ENCODE peak calls at places on chromosomes 12 and 14, in four cellular contexts. K is fibroblast of the conjunctiva, G is EL, H is memory B cell. L is an unnamed sample.

GRCh38 chr14:32432813-32433538 is 103.9 kb downstream of the AKAP6 start:
- DNase-seq in H (no peak), G (no peak), K (no peak), L (no peak)

GRCh38 chr12:1357171-1357570 is 237.2 kb downstream of the FBXL14 start:
- DNase-seq in G (peak), H (no peak), K (no peak), L (no peak)

GRCh38 chr12:1595690-1596347 is 1.4 kb upstream of the FBXL14 start:
- DNase-seq in H (no peak), G (peak), K (no peak), L (no peak)

GRCh38 chr14:56150645-56151345 is 32.6 kb downstream of the PELI2 start:
- DNase-seq in G (no peak), H (no peak), K (no peak), L (no peak)

GRCh38 chr12:51409846-51410245 is 14.8 kb upstream of the SLC4A8 start:
- DNase-seq in K (no peak), G (no peak), H (no peak), L (no peak)

GRCh38 chr14:21072781-21073339 is 2.8 kb downstream of the ARHGEF40 start:
- DNase-seq in K (no peak), H (no peak), G (no peak), L (no peak)

GRCh38 chr12:121196902-121197301 is 13.0 kb upstream of the P2RX4 start:
- DNase-seq in H (no peak), G (no peak), K (no peak), L (no peak)

GRCh38 chr12:49044660-49045059 is 15.9 kb downstream of the KMT2D start:
- DNase-seq in H (no peak), G (no peak), K (no peak), L (no peak)

GRCh38 chr12:124512667-124513296 is 54.6 kb downstream of the NCOR2 start:
- DNase-seq in G (peak), K (peak), H (no peak), L (no peak)

GRCh38 chr14:51889851-51890250 is 29.4 kb downstream of the GNG2 start:
- DNase-seq in K (no peak), H (no peak), G (no peak), L (no peak)

GRCh38 chr12:48069253-48069652 is 36.6 kb downstream of the SENP1 start:
- DNase-seq in K (no peak), G (no peak), H (no peak), L (no peak)

GRCh38 chr14:105335735-105336476 is 21.4 kb downstream of the PACS2 start:
- DNase-seq in G (no peak), H (no peak), K (no peak), L (peak)

GRCh38 chr12:10171954-10172353 is at the start of gene OLR1:
- DNase-seq in G (peak), K (no peak), H (no peak), L (no peak)

GRCh38 chr12:55830601-55831406 is 1.4 kb upstream of the DNAJC14 start:
- DNase-seq in G (peak), K (peak), H (peak), L (peak)

GRCh38 chr14:55160989-55161388 is 30.4 kb downstream of the DLGAP5 start:
- DNase-seq in G (peak), K (no peak), H (no peak), L (peak)

GRCh38 chr14:37594916-37595808 is at the start of the genes FOXA1 and TTC6:
- DNase-seq in H (no peak), G (peak), K (no peak), L (peak)

GRCh38 chr12:106671840-106672239 is 89.0 kb downstream of the RFX4 start:
- DNase-seq in K (no peak), G (no peak), H (no peak), L (no peak)

GRCh38 chr12:80443974-80444666 is at the start of gene PTPRQ:
- DNase-seq in H (no peak), K (no peak), G (no peak), L (no peak)

GRCh38 chr12:92553389-92553788 is 149.4 kb upstream of the PLEKHG7 start:
- DNase-seq in H (no peak), G (no peak), K (no peak), L (peak)

GRCh38 chr12:95577820-95578219 is 26.5 kb upstream of the USP44 start:
- DNase-seq in G (no peak), H (no peak), K (no peak), L (no peak)

GRCh38 chr14:93734086-93734822 is 54.0 kb downstream of the PRIMA1 start:
- DNase-seq in G (no peak), K (no peak), H (no peak), L (no peak)

GRCh38 chr12:67993143-67993542 is 3.9 kb downstream of the IFNG-AS1 start:
- DNase-seq in H (no peak), K (no peak), G (no peak), L (no peak)

L was measured in NCI-H1694 treated with DMSO at 0.1 percent for 48 hours.